ENCODE peak calls at places on chromosomes 11 and 22, in eight cellular contexts. Q is HL-60, A is type B pancreatic cell, V is esophagus muscularis mucosa, P is left ventricle myocardium inferior, I is AG04450, W is uterus, Y is GM10248. R is an unnamed sample.
A peak's percentile ranks its signal among the peaks of the same experiment; 100 is the strongest.

GRCh38 chr22:25156736-25157135 is 42.9 kb upstream of the CRYBB3 start:
- DNase-seq in Q (no peak), P (no peak), Y (no peak), I (no peak), A (no peak), W (no peak), V (no peak), R (no peak)

GRCh38 chr11:107689317-107690202 is 22.3 kb downstream of the SLN start:
- DNase-seq in A (no peak), P (peak; percentile 42), Y (peak; percentile 55), Q (no peak), V (no peak), W (peak; percentile 66), I (peak; percentile 2), R (peak; percentile 20)

GRCh38 chr11:73270089-73270854 is 1.9 kb upstream of the P2RY6 start:
- DNase-seq in V (no peak), A (peak; percentile 60), P (no peak), W (no peak), Q (no peak), Y (peak; percentile 57), I (no peak), R (no peak)

GRCh38 chr11:719214-720016 is 13.4 kb downstream of the EPS8L2 start:
- DNase-seq in A (peak; percentile 69), W (no peak), I (no peak), P (no peak), Y (peak; percentile 13), V (no peak), Q (no peak), R (no peak)

GRCh38 chr11:73454987-73455386 is 78.8 kb downstream of the RELT start:
- DNase-seq in P (no peak), A (no peak), I (no peak), Q (no peak), V (no peak), Y (no peak), W (no peak), R (no peak)

GRCh38 chr11:62770778-62771143 is 435 bp upstream of the TAF6L start:
- DNase-seq in Q (no peak), P (no peak), A (no peak), V (no peak), I (no peak), W (peak; percentile 47), Y (no peak), R (no peak)

GRCh38 chr11:109051200-109051599 is 370.8 kb upstream of the C11orf87 start:
- DNase-seq in P (no peak), W (no peak), V (peak; percentile 64), I (no peak), Q (no peak), A (no peak), Y (no peak), R (no peak)

GRCh38 chr11:75592699-75593098 is 30.6 kb downstream of the SERPINH1 start:
- DNase-seq in Y (no peak), I (no peak), V (no peak), A (no peak), W (no peak), P (no peak), Q (no peak), R (no peak)

GRCh38 chr22:40452730-40453487 is 82.5 kb downstream of the SGSM3 start:
- DNase-seq in Q (no peak), Y (no peak), P (no peak), W (no peak), V (no peak), A (no peak), I (no peak), R (no peak)

GRCh38 chr11:10885703-10886363 is 28.0 kb upstream of the ZBED5 start:
- DNase-seq in V (no peak), Y (no peak), P (no peak), Q (no peak), I (no peak), W (no peak), A (no peak), R (no peak)

GRCh38 chr11:44823006-44823405 is 96.2 kb downstream of the TSPAN18 start:
- DNase-seq in Q (no peak), A (no peak), Y (no peak), I (no peak), W (no peak), P (no peak), V (no peak), R (no peak)

GRCh38 chr11:102309621-102310541 is 7.4 kb upstream of the BIRC3 start:
- DNase-seq in A (no peak), V (no peak), I (no peak), P (no peak), Y (no peak), Q (no peak), W (no peak), R (no peak)

GRCh38 chr11:120565436-120566155 is 54.0 kb downstream of the GRIK4 start:
- DNase-seq in A (no peak), Y (no peak), Q (no peak), P (no peak), I (no peak), V (no peak), W (no peak), R (no peak)

GRCh38 chr11:45997599-45997998 is 75.1 kb downstream of the LARGE2 start:
- DNase-seq in W (no peak), P (no peak), Y (no peak), V (no peak), A (no peak), I (no peak), Q (no peak), R (no peak)

GRCh38 chr11:119759324-119759723 is 30.3 kb upstream of the NECTIN1 start:
- DNase-seq in I (no peak), Q (no peak), P (no peak), A (no peak), Y (no peak), V (no peak), W (no peak), R (no peak)

GRCh38 chr22:29617922-29618629 is 14.6 kb downstream of the NF2 start:
- DNase-seq in P (no peak), Y (peak; percentile 29), W (no peak), I (no peak), Q (no peak), A (no peak), V (no peak), R (peak; percentile 14)

GRCh38 chr22:44795701-44796630 is 43.6 kb downstream of the ARHGAP8 start:
- DNase-seq in A (no peak), Q (no peak), I (no peak), Y (no peak), W (no peak), V (no peak), P (no peak), R (no peak)

GRCh38 chr11:106585061-106585460 is 433.2 kb downstream of the GUCY1A2 start:
- DNase-seq in V (no peak), P (no peak), Y (no peak), Q (no peak), I (no peak), W (no peak), A (no peak), R (peak; percentile 2)

GRCh38 chr22:29387921-29388758 is at the start of gene AP1B1:
- DNase-seq in I (peak; percentile 76), Y (peak; percentile 98), P (peak; percentile 95), A (peak; percentile 95), Q (peak; percentile 85), V (peak; percentile 96), W (peak; percentile 92), R (peak; percentile 54)

GRCh38 chr11:46912526-46913150 is 5.7 kb downstream of the LRP4 start:
- DNase-seq in I (no peak), V (no peak), A (no peak), Y (no peak), W (no peak), Q (no peak), P (no peak), R (no peak)

GRCh38 chr11:66068154-66068821 is 1.8 kb upstream of the PACS1 start:
- DNase-seq in Q (peak; percentile 48), A (peak; percentile 84), P (peak; percentile 69), V (no peak), W (peak; percentile 71), I (peak; percentile 36), Y (peak; percentile 70), R (peak; percentile 25)

DNA sequence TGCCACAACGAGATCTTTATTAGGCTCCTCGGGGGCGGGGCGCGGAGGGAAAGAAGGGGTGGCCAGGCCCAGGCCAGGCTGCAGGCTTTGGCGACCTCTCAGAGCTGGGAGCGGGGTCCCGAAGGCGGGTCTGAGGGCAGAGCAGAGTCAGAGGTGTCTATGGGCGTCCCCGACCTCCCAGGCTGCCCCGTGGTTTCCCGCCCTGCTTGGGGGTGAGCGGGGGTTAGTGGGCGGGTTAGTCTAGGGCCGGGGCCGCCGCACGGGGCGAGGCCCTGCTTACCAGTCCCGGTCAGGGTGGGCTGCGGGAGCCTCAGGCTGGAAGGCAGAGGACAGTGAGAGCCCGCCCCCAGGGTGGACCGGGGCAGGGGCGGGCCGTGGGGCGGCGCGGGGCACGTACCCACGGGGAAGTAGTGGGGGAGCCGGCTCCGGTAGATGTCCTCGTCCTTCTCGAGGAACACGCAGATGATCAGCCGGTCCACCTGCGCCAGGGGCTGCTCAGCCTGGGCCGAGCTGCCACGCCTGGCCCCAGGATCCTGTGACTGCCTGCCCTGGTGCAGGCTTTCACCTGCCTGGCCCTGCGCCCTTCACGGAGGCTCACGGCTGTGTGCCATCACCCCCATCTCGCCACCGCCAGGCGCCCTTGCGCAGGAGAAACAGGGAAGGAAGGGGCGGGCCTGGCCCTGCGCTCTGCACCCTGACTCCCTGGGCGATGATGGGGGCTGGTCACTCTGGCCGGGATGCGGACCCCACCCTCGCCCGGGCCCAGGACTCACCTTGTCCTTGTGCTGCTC is 12.5 kb downstream of the OTUB1 start:
- DNase-seq in V (no peak), P (peak; percentile 38), Q (no peak), W (no peak), A (no peak), I (no peak), Y (no peak), R (no peak)
- TF ChIP-seq CTCF in V (no peak), P (no peak), Q (no peak), W (no peak), A (peak; percentile 33), I (no peak), Y (no peak), R (no peak)

DNA sequence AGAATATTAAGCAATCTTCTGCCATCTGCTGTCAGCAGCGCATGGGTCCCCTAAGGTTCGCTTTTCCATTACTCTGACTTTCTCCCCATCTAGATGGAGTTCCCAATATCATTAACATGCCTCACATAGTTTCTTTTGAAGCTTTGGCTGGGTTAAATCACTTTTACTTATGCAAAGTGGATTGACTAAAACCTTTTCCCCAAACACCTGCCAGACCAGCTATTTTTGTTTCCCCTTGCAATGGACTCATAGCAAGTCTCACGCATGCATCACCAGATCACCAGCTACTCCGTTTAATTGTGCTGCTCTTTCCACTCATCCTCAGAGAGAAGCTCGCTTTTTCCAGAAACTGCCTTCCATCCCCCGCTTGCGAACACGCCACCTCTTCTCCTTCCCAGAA is 172.7 kb downstream of the FAT3 start:
- DNase-seq in Q (no peak), I (no peak), A (no peak), P (no peak), W (no peak), V (no peak), Y (no peak), R (no peak)
- TF ChIP-seq CTCF in Q (no peak), I (no peak), A (no peak), P (no peak), W (no peak), V (no peak), Y (no peak), R (no peak)

GRCh38 chr11:20256925-20257324 is 96.7 kb upstream of the DBX1 start:
- DNase-seq in Y (no peak), I (no peak), W (no peak), V (no peak), A (no peak), Q (no peak), P (no peak), R (no peak)
- TF ChIP-seq CTCF in Y (no peak), I (no peak), W (no peak), V (no peak), A (peak; percentile 45), Q (no peak), P (no peak), R (no peak)

GRCh38 chr11:12087075-12087775 is 23.2 kb upstream of the MICAL2 start:
- DNase-seq in Y (no peak), I (no peak), P (no peak), A (no peak), Q (no peak), V (no peak), W (no peak), R (no peak)
- TF ChIP-seq CTCF in Y (no peak), I (no peak), P (peak; percentile 28), A (no peak), Q (no peak), V (no peak), W (no peak), R (peak; percentile 14)